ENCODE peak calls at places on chromosomes 12 and 14, in eight cellular contexts. E is AG09319, Y is progenitor cell of endocrine pancreas, J is PC-3, S is heart right ventricle, O is GM20000, G is Calu3, W is WTC11. T is an unnamed sample.

GRCh38 chr12:48794870-48795269 is 6.0 kb upstream of the ADCY6 start:
- DNase-seq in E (no peak), Y (no peak), J (peak; percentile 71), S (no peak), O (no peak), G (no peak), W (no peak), T (no peak)

GRCh38 chr12:101927042-101927441 is 49.7 kb downstream of the DRAM1 start:
- DNase-seq in E (no peak), Y (no peak), J (no peak), S (no peak), O (no peak), G (no peak), W (no peak), T (no peak)

GRCh38 chr12:78746001-78746400 is 118.6 kb upstream of the SYT1 start:
- DNase-seq in E (no peak), Y (no peak), J (no peak), S (no peak), O (no peak), G (no peak), W (no peak), T (no peak)

GRCh38 chr12:6700646-6701051 is at the start of gene PIANP:
- DNase-seq in E (no peak), Y (peak; percentile 67), J (no peak), S (no peak), O (no peak), G (peak; percentile 42), W (peak; percentile 34), T (no peak)

GRCh38 chr12:64666054-64666914 is 56.0 kb downstream of the RASSF3 start:
- DNase-seq in E (no peak), Y (no peak), J (peak; percentile 28), S (no peak), O (no peak), G (no peak), W (no peak), T (no peak)

GRCh38 chr14:89242871-89243270 is 174.2 kb downstream of the FOXN3 start:
- DNase-seq in E (no peak), Y (no peak), J (no peak), S (no peak), O (no peak), G (no peak), W (peak; percentile 35), T (no peak)

GRCh38 chr14:104115131-104115600 is 23.2 kb upstream of the KIF26A start:
- DNase-seq in E (no peak), Y (no peak), J (no peak), S (no peak), O (no peak), G (no peak), W (no peak), T (no peak)

GRCh38 chr12:43349863-43350262 is 202.1 kb downstream of the ADAMTS20 start:
- DNase-seq in E (no peak), Y (no peak), J (peak; percentile 62), S (no peak), O (no peak), G (no peak), W (no peak), T (no peak)

GRCh38 chr12:119512772-119513497 is 80.6 kb upstream of the TMEM233 start:
- DNase-seq in E (no peak), Y (peak; percentile 25), J (peak; percentile 44), S (peak; percentile 15), O (peak; percentile 16), G (peak; percentile 11), W (peak; percentile 49), T (peak; percentile 21)

GRCh38 chr12:130987151-130987931 is 33.6 kb downstream of the ADGRD1 start:
- DNase-seq in E (no peak), Y (no peak), J (no peak), S (no peak), O (no peak), G (no peak), W (no peak), T (no peak)

GRCh38 chr12:90611048-90611447 is 343.9 kb downstream of the CCER1 start:
- DNase-seq in E (no peak), Y (no peak), J (no peak), S (no peak), O (no peak), G (no peak), W (no peak), T (no peak)

GRCh38 chr12:62834971-62835547 is 99.9 kb downstream of the PPM1H start:
- DNase-seq in E (no peak), Y (no peak), J (peak; percentile 50), S (no peak), O (no peak), G (no peak), W (no peak), T (no peak)

GRCh38 chr12:82874935-82875334 is 188.2 kb downstream of the TMTC2 start:
- DNase-seq in E (no peak), Y (no peak), J (peak; percentile 77), S (no peak), O (no peak), G (no peak), W (no peak), T (no peak)

GRCh38 chr14:78154827-78155226 is 15.3 kb upstream of the NRXN3 start:
- DNase-seq in E (no peak), Y (no peak), J (no peak), S (no peak), O (no peak), G (peak; percentile 34), W (peak; percentile 58), T (no peak)

GRCh38 chr12:6758511-6758910 is 5.6 kb upstream of the MLF2 start:
- DNase-seq in E (no peak), Y (no peak), J (no peak), S (no peak), O (no peak), G (no peak), W (no peak), T (no peak)

DNA sequence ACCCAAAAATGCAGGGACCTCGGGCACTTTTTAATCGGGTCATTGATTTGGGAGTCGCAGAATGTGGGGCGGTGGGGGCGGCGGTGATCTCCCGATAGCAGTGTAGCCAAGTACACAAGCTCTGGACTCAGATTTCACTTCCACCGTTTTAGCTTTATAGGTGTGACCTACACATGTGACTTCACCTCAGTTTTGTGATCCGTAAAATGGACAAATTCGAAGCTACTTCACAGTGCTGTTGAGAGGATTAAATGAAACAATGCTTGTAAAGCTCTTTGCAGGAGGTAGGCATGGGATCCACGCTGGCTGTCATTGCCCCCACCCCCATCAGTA is 478 bp downstream of the RITA1 start:
- DNase-seq in E (no peak), Y (no peak), J (peak; percentile 44), S (no peak), O (no peak), G (no peak), W (no peak), T (no peak)
- TF ChIP-seq CTCF in E (no peak), Y (no peak), J (no peak), S (no peak), O (no peak), G (no peak), W (no peak), T (no peak)

GRCh38 chr12:68235576-68235975 is 10.0 kb upstream of the IL26 start:
- DNase-seq in E (no peak), Y (no peak), J (no peak), S (no peak), O (no peak), G (no peak), W (no peak), T (no peak)

GRCh38 chr12:68237068-68237467 is 11.5 kb upstream of the IL26 start:
- DNase-seq in E (no peak), Y (no peak), J (no peak), S (no peak), O (no peak), G (no peak), W (no peak), T (no peak)

GRCh38 chr12:68234140-68234539 is 8.5 kb upstream of the IL26 start:
- DNase-seq in E (no peak), Y (no peak), J (no peak), S (no peak), O (no peak), G (no peak), W (no peak), T (no peak)

GRCh38 chr12:68237523-68238070 is 12.0 kb upstream of the IL26 start:
- DNase-seq in E (no peak), Y (no peak), J (no peak), S (no peak), O (no peak), G (no peak), W (no peak), T (no peak)

GRCh38 chr12:68236421-68237059 is 10.9 kb upstream of the IL26 start:
- DNase-seq in E (no peak), Y (no peak), J (peak; percentile 19), S (no peak), O (peak; percentile 52), G (peak; percentile 17), W (no peak), T (peak; percentile 27)
- TF ChIP-seq CTCF in E (no peak), Y (no peak), J (no peak), S (no peak), O (no peak), G (no peak), W (no peak), T (no peak)

GRCh38 chr14:93104961-93105360 is 10.8 kb downstream of the ITPK1 start:
- DNase-seq in E (no peak), Y (no peak), J (no peak), S (no peak), O (no peak), G (no peak), W (peak; percentile 63), T (no peak)
- TF ChIP-seq CTCF in E (no peak), Y (peak; percentile 34), J (peak; percentile 13), S (no peak), O (no peak), G (no peak), W (no peak), T (no peak)

DNA sequence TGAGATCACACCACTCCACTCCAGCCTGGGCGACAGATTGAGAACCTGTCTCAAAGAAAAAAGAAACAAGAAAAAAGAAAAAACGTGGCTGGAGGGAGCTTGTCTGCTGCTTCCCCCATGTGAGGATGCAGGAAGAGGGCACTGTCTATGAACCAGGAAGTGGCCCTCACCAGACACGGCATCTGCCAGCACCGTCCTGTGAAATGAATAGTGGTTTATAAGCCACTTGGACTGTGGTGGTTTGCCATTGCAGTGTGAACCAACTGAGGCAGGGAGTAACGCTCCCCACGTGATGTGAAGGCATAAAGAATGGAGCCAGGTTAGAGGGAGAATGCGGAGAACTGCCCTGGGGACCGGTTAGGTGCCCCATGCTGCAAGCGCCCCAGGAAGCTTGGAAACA is 4.5 kb upstream of the BRF1 start:
- DNase-seq in E (no peak), Y (no peak), J (no peak), S (no peak), O (no peak), G (no peak), W (no peak), T (no peak)
- TF ChIP-seq CTCF in E (no peak), Y (no peak), J (no peak), S (no peak), O (no peak), G (no peak), W (no peak), T (no peak)